ENCODE peak calls at places on chromosomes 11 and 22, in ten cellular contexts. D is NB4; G is colonic mucosa; F is naive thymus-derived CD4-positive, alpha-beta T cell; T is suprapubic skin; A is endothelial cell of umbilical vein; X is ascending aorta; W is fibroblast of pulmonary artery; K is lung; I is brain microvascular endothelial cell. N is an unnamed sample.

GRCh38 chr11:32081129-32081641 is 9.7 kb upstream of the RCN1 start:
- DNase-seq in K (no peak), G (no peak), W (peak), F (no peak), T (no peak), X (no peak), I (peak), A (no peak), D (peak), N (no peak)

GRCh38 chr11:131253142-131253884 is 117.1 kb upstream of the NTM start:
- DNase-seq in F (no peak), T (no peak), K (no peak), I (no peak), X (no peak), W (no peak), A (no peak), G (no peak), D (no peak), N (no peak)

GRCh38 chr11:73141309-73142127 is 600 bp downstream of the FCHSD2 start:
- DNase-seq in X (peak), F (peak), W (peak), K (peak), D (peak), T (peak), I (peak), A (peak), G (peak), N (no peak)

GRCh38 chr11:8533332-8533731 is 60.7 kb downstream of the STK33 start:
- DNase-seq in G (no peak), X (no peak), D (no peak), F (no peak), T (no peak), W (no peak), A (no peak), K (no peak), I (no peak), N (no peak)

GRCh38 chr11:64675417-64676252 is 47.4 kb downstream of the NRXN2 start:
- DNase-seq in K (no peak), X (peak), D (peak), T (no peak), F (no peak), A (no peak), G (peak), I (peak), W (peak), N (no peak)

GRCh38 chr11:3824714-3825472 is 15.9 kb downstream of the RHOG start:
- DNase-seq in F (peak), W (peak), T (no peak), A (peak), X (no peak), K (peak), D (peak), G (peak), I (peak), N (peak)

GRCh38 chr11:47270331-47271271 is 668 bp downstream of the MADD start:
- DNase-seq in T (no peak), W (peak), I (peak), D (peak), G (peak), A (peak), X (no peak), K (no peak), F (peak), N (no peak)

GRCh38 chr11:64500176-64501013 is 90.6 kb upstream of the SLC22A12 start:
- DNase-seq in A (no peak), K (no peak), X (no peak), T (peak), I (no peak), W (no peak), G (no peak), D (peak), F (no peak), N (peak)

GRCh38 chr11:102317099-102317767 is at the start of gene BIRC3:
- DNase-seq in D (peak), W (peak), K (peak), T (peak), G (peak), F (peak), A (peak), I (peak), X (peak), N (peak)

GRCh38 chr22:37442537-37442936 is 15.3 kb upstream of the ELFN2 start:
- DNase-seq in I (peak), T (no peak), D (peak), K (no peak), A (no peak), G (no peak), X (no peak), F (no peak), W (peak), N (no peak)

GRCh38 chr11:118929496-118930151 is 3.9 kb upstream of the BCL9L start:
- DNase-seq in K (peak), D (peak), F (peak), X (no peak), I (peak), W (peak), G (peak), A (peak), T (peak), N (peak)

GRCh38 chr22:25508161-25508560 is 56.3 kb upstream of the GRK3 start:
- DNase-seq in I (no peak), A (no peak), K (no peak), G (no peak), T (no peak), W (no peak), D (no peak), F (no peak), X (no peak), N (no peak)

DNA sequence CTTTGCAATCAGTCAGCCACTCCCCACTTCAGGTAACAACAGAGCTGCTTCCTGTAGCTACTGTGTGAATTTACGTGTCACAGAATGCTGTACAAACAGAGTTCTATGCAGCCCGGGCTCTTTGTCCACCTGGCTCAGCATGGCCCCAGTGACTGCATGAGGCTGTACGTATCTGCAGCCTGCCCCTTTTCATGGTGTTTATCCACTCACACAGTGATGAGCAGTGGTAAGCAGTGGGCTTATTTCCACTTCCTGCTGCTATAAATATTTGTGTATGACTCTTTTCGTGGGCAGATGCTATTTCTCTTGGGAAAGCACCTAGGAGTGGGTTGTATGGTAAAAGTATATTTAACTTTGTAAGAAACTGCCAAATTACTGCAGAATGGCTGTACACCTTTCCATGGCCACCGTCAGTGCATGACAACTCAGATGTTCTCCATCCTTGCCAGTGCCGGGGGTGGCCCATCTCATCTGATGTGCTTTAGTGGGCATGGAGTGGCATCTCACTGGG is 43.3 kb downstream of the MYEOV start:
- DNase-seq in K (no peak), G (peak), X (no peak), F (peak), D (no peak), T (no peak), W (no peak), A (no peak), I (peak), N (peak)
- H3K4me3 ChIP-seq in K (no peak), G (no peak), X (no peak), F (peak), D (no peak), T (no peak), W (no peak), A (no peak), I (no peak), N (no peak)

DNA sequence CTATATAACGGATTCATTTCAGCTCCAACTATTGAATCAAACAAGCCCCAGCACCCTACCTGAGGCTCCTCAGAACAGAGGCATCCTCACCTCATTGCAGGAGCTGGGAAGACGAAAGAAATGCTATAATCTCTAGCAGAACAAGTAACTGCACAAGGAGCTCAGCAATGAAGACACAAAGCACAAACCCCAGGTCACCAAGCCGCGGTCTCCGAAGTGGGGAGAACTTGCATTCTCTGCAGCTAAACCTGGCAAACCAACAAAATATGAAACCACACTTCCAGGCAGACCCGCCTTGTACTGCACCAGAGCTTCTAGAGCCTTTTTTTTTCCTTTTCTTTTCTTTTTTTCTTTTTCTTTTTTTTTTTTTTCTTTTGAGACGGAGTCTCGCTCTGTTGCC is 21.8 kb upstream of the CD5 start:
- DNase-seq in A (no peak), X (no peak), D (no peak), G (no peak), W (no peak), F (peak), I (no peak), K (no peak), T (no peak), N (no peak)
- H3K4me3 ChIP-seq in A (no peak), X (no peak), D (no peak), G (no peak), W (no peak), F (peak), I (no peak), K (no peak), T (no peak), N (no peak)

GRCh38 chr11:1831338-1832180 is 3.2 kb upstream of the SYT8 start:
- DNase-seq in F (no peak), A (no peak), T (peak), X (no peak), I (no peak), K (no peak), D (no peak), G (no peak), W (no peak), N (no peak)

GRCh38 chr11:1832989-1833365 is 1.8 kb upstream of the SYT8 start:
- DNase-seq in X (no peak), D (peak), W (no peak), K (no peak), I (no peak), T (peak), A (no peak), F (no peak), G (no peak), N (no peak)

GRCh38 chr11:1834132-1834610 is 619 bp upstream of the SYT8 start:
- DNase-seq in W (no peak), D (no peak), F (no peak), T (peak), X (no peak), I (no peak), G (peak), K (peak), A (no peak), N (no peak)

GRCh38 chr11:1830500-1831223 is 4.1 kb upstream of the SYT8 start:
- DNase-seq in I (no peak), A (no peak), D (no peak), K (peak), T (peak), F (no peak), W (no peak), G (peak), X (no peak), N (no peak)

GRCh38 chr11:1832181-1832988 is 2.4 kb upstream of the SYT8 start:
- DNase-seq in I (no peak), A (no peak), G (peak), K (no peak), D (peak), X (no peak), F (peak), T (peak), W (peak), N (no peak)
- H3K4me3 ChIP-seq in I (no peak), A (no peak), G (peak), K (no peak), D (no peak), X (peak), F (no peak), T (peak), W (no peak), N (no peak)

DNA sequence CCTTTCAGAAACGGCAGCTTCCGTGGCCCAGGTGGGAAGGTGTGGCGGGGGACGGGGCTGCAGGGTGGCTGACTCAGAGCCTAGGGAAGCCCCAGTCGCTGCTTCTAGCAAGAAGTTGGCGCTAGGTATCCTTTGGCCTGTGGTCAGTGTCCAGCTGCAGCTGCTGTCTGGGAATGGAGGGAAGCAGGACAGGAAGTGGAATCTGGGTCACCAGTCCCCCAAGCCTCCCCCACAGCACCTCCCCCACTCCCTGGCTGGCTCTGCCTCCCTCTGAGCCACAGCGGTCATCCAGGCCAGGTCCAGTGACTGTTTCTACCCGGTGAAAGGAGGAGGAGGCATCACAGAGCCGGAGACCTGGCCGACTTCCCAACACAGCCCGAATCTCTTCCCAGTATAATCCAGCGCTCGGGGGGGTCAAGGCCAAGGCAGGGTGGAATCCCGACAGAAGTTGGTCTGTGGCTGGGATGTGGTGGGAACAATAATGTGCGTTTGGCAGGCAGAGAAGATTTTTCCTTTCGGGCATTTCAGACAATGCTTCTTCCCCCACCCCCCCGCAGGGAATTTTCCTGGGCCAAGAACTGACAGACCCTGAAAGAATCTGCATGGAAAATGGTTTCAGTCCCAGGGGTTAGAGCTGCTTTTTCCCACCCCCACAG is 45.1 kb downstream of the C11orf96 start:
- DNase-seq in G (peak), A (peak), D (no peak), X (peak), I (peak), T (peak), F (no peak), K (peak), W (peak), N (no peak)
- H3K4me3 ChIP-seq in G (no peak), A (no peak), D (no peak), X (peak), I (no peak), T (no peak), F (no peak), K (no peak), W (no peak), N (no peak)

DNA sequence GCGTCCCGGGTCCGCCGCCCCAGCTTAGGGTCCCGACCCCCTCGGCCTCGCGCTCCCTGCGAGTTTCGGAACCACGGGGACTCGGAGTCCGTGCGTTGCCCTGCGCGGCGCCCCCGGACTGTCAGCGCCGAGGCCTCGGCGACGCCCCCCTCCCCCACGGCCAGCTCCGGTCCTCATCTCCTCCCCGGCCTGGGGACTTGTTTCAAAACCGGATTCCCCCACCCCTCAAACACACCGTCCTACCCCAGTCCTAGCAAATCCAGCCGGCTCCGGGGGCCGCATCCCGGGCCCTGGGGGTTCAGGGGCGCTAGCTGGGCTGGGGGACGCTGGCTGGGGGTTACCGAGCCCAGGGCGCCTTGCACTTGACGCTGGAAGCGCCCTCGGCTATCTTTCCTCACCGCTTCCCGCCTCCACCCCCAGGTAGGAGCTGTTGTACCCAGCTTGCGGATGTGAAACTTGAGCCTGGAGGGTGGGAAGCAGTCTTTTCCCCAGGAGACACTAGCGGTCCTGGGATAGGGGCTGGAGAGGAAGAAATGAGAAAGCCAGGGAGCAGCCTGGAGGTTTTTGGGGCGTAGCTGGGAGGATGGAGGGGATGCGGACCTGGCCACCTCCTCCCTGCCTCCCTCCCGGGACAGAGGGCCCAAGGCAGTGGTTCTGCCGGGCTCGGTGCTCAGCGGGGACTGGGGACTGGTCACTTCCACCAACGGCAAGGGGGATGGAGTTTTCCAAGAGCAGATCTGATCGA is 560 bp downstream of the FBLN1 start:
- DNase-seq in D (no peak), K (no peak), T (no peak), I (no peak), F (no peak), W (no peak), X (no peak), A (no peak), G (no peak), N (no peak)
- H3K4me3 ChIP-seq in D (no peak), K (peak), T (peak), I (peak), F (no peak), W (peak), X (peak), A (peak), G (peak), N (no peak)

GRCh38 chr22:46534177-46534776 is 3.1 kb downstream of the CELSR1 start:
- DNase-seq in X (no peak), K (no peak), W (no peak), I (no peak), T (no peak), G (no peak), A (no peak), D (no peak), F (no peak), N (no peak)
- H3K4me3 ChIP-seq in X (no peak), K (no peak), W (no peak), I (no peak), T (no peak), G (no peak), A (no peak), D (no peak), F (no peak), N (no peak)

GRCh38 chr11:129423426-129423825 is 47.8 kb downstream of the BARX2 start:
- DNase-seq in X (no peak), F (no peak), K (no peak), A (no peak), D (no peak), T (no peak), W (no peak), G (no peak), I (no peak), N (no peak)
- H3K4me3 ChIP-seq in X (no peak), F (no peak), K (no peak), A (no peak), D (no peak), T (no peak), W (no peak), G (no peak), I (no peak), N (no peak)

GRCh38 chr11:57539342-57539741 is 1.9 kb downstream of the SMTNL1 start:
- DNase-seq in G (no peak), I (no peak), F (no peak), X (no peak), A (no peak), D (no peak), T (no peak), K (no peak), W (no peak), N (no peak)

GRCh38 chr11:57542582-57542981 is 5.2 kb downstream of the SMTNL1 start:
- DNase-seq in W (no peak), G (no peak), K (no peak), D (no peak), X (no peak), F (no peak), A (no peak), T (no peak), I (no peak), N (no peak)

GRCh38 chr11:57543601-57544000 is 6.2 kb downstream of the SMTNL1 start:
- DNase-seq in D (no peak), F (no peak), G (no peak), W (no peak), I (no peak), T (no peak), X (no peak), K (no peak), A (no peak), N (no peak)

GRCh38 chr11:57544566-57544965 is 7.2 kb downstream of the SMTNL1 start:
- DNase-seq in A (no peak), W (no peak), F (no peak), D (no peak), G (no peak), K (no peak), T (no peak), X (no peak), I (no peak), N (no peak)

DNA sequence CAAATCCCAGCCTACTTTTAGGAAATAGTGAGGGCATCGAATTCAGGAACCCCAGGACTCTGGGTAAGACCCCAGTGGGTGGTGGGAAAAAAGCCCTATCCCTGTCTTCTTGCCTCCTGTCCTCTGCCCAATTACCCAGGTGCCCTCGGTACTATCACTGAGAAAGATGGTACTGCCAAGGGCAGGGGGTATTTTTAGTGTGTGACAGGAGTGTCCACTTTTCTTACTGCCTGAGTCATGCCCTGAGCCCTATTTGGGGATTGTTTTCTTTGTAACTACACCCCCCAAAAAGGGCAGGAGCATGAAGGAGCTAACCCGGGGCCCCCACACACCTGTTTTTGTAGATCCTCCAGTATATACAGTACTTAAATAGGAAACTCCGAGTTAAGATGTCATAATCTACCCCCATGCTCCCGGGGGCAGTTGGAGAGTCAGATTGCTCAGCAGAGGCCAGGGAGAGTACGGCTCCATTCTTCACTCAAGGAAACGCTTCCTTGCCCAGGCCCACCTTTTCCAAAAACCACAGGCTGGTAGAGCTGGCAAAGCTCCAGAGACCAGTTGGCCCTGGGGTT is 3.8 kb downstream of the SMTNL1 start:
- DNase-seq in A (no peak), W (no peak), T (no peak), F (no peak), G (no peak), I (no peak), X (no peak), K (no peak), D (no peak), N (no peak)
- H3K4me3 ChIP-seq in A (no peak), W (no peak), T (no peak), F (no peak), G (no peak), I (no peak), X (no peak), K (no peak), D (no peak), N (no peak)

GRCh38 chr11:111938687-111939160 is 1.6 kb downstream of the DIXDC1 start:
- DNase-seq in I (peak), W (peak), G (no peak), F (peak), K (no peak), A (peak), X (no peak), T (no peak), D (peak), N (no peak)
- H3K4me3 ChIP-seq in I (peak), W (no peak), G (no peak), F (no peak), K (no peak), A (no peak), X (peak), T (no peak), D (peak), N (no peak)

DNA sequence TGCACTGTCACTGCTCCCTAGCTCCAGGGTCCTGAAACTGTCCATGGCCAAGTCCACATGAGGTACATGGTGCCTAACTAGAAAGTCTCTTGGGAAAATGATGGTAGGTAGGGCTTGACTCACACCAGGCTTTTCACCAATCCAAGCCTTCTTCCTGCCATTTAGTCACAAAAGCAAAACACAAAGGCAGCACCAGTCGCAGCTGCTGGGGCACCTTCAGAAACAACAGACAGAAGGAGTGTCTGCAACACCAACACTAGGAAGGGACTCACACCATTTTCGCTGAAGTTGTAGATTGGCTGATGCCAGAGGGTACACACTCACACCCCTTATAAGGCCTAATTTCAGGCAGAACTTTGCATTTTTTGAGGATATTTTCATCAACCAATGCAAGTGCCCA is 55.7 kb downstream of the SYTL2 start:
- DNase-seq in T (no peak), F (peak), A (no peak), K (no peak), I (no peak), G (no peak), W (no peak), X (no peak), D (no peak), N (no peak)
- H3K4me3 ChIP-seq in T (no peak), F (peak), A (no peak), K (no peak), I (no peak), G (no peak), W (no peak), X (no peak), D (no peak), N (no peak)